ENCODE peak calls at places on chromosomes 11 and 22, in four cellular contexts. N is dorsolateral prefrontal cortex, I is NCI-H510A treated with DMSO at 0.1 percent for 48 hours, F is M059J. Q is an unnamed sample.

GRCh38 chr22:33362702-33363101 is 304.5 kb upstream of the SYN3 start:
- DNase-seq in F (no peak), I (no peak), N (no peak), Q (no peak)

GRCh38 chr11:330694-331314 is 10.1 kb upstream of the IFITM3 start:
- DNase-seq in F (no peak), N (no peak), I (no peak), Q (no peak)

GRCh38 chr11:65781152-65781961 is 581 bp upstream of the AP5B1 start:
- DNase-seq in N (no peak), F (peak), I (peak), Q (no peak)

GRCh38 chr11:70550456-70551195 is 152.3 kb downstream of the CTTN start:
- DNase-seq in F (no peak), N (no peak), I (no peak), Q (no peak)

GRCh38 chr11:65776710-65777141 is 4.0 kb downstream of the AP5B1 start:
- DNase-seq in I (no peak), N (no peak), F (no peak), Q (no peak)

GRCh38 chr11:85923455-85923854 is 68.3 kb downstream of the CCDC83 start:
- DNase-seq in F (no peak), N (no peak), I (no peak), Q (no peak)

GRCh38 chr11:69992943-69993694 is 85.0 kb upstream of the ANO1 start:
- DNase-seq in F (no peak), N (no peak), I (no peak), Q (peak)

GRCh38 chr11:123239371-123240150 is 44.5 kb upstream of the CLMP start:
- DNase-seq in N (peak), F (no peak), I (no peak), Q (no peak)

GRCh38 chr11:6468712-6469495 is 4.8 kb downstream of the TRIM3 start:
- DNase-seq in I (peak), F (peak), N (peak), Q (peak)

GRCh38 chr22:23236440-23237139 is 56.3 kb downstream of the BCR start:
- DNase-seq in F (no peak), N (no peak), I (no peak), Q (no peak)

GRCh38 chr11:117870176-117870952 is 6.1 kb downstream of the FXYD6 start:
- DNase-seq in N (no peak), I (no peak), F (no peak), Q (peak)

GRCh38 chr11:66225054-66225453 is 43.4 kb upstream of the RAB1B start:
- DNase-seq in I (no peak), F (no peak), N (no peak), Q (no peak)

GRCh38 chr11:11979487-11980117 is 28.8 kb downstream of the DKK3 start:
- DNase-seq in N (peak), I (no peak), F (peak), Q (no peak)

GRCh38 chr11:125275905-125276634 is 111.5 kb downstream of the PKNOX2 start:
- DNase-seq in I (no peak), F (no peak), N (no peak), Q (peak)

GRCh38 chr11:2305862-2306823 is 4.3 kb downstream of the TSPAN32 start:
- DNase-seq in N (no peak), I (no peak), F (peak), Q (no peak)

GRCh38 chr22:45818130-45819085 is 146.8 kb downstream of the ATXN10 start:
- DNase-seq in F (peak), I (no peak), N (peak), Q (no peak)

GRCh38 chr11:2208691-2209369 is 37.2 kb upstream of the TH start:
- DNase-seq in F (no peak), I (peak), N (peak), Q (peak)

GRCh38 chr11:40722179-40722795 is 737.2 kb downstream of the LRRC4C start:
- DNase-seq in F (peak), N (no peak), I (no peak), Q (peak)

Q was measured in COR-L47.